ENCODE peak calls at places on chromosome 2, in four cellular contexts. A is amniotic stem cell; B is stimulated activated CD4-positive, alpha-beta T cell treated with anti-CD3 and anti-CD28 coated beads, TNF-alpha, amount 100 ng/mL, for 4 hours; D is HT1080. Y is an unnamed sample.

GRCh38 chr2:238322001-238322411 is 1.7 kb downstream of the TRAF3IP1 start:
- DNase-seq in A (no peak), B (no peak), D (no peak), Y (no peak)

GRCh38 chr2:225597911-225598310 is 198.4 kb downstream of the NYAP2 start:
- DNase-seq in A (no peak), B (no peak), D (no peak), Y (no peak)

GRCh38 chr2:85598594-85599340 is 3.2 kb downstream of the RNF181 start:
- DNase-seq in A (no peak), B (no peak), D (no peak), Y (no peak)

GRCh38 chr2:207206001-207206400 is 40.3 kb upstream of the KLF7 start:
- DNase-seq in A (no peak), B (no peak), D (no peak), Y (no peak)

GRCh38 chr2:60880988-60881932 is at the start of gene REL:
- DNase-seq in A (peak), B (peak), D (peak), Y (peak)

GRCh38 chr2:28713582-28714292 is 37.9 kb upstream of the PPP1CB start:
- DNase-seq in A (no peak), B (no peak), D (peak), Y (peak)

GRCh38 chr2:60416221-60417008 is 137.0 kb downstream of the BCL11A start:
- DNase-seq in A (no peak), B (no peak), D (peak), Y (peak)

GRCh38 chr2:106159867-106160785 is 34.0 kb downstream of the UXS1 start:
- DNase-seq in A (no peak), B (peak), D (no peak), Y (no peak)

GRCh38 chr2:68739261-68740183 is 4.9 kb downstream of the ARHGAP25 start:
- DNase-seq in A (no peak), B (no peak), D (no peak), Y (no peak)

Y was measured in PC-3.